ENCODE peak calls at places on chromosomes 11 and 22, in five cellular contexts. Y is RPMI8226, U is fibroblast of mammary gland, P is fibroblast of the aortic adventitia, L is NAMALWA. M is an unnamed sample.
A peak's percentile ranks its signal among the peaks of the same experiment; 100 is the strongest.

GRCh38 chr11:127003260-127003981 is 2.9 kb upstream of the KIRREL3 start:
- DNase-seq in Y (peak; percentile 29), U (no peak), P (no peak), L (no peak), M (peak; percentile 71)

GRCh38 chr11:1289211-1289935 is 20.1 kb downstream of the TOLLIP start:
- DNase-seq in Y (no peak), U (no peak), P (no peak), L (no peak), M (no peak)

GRCh38 chr22:40258463-40259046 is 80.8 kb downstream of the TNRC6B start:
- DNase-seq in Y (no peak), U (peak; percentile 81), P (peak; percentile 20), L (no peak), M (no peak)

GRCh38 chr22:46062971-46063631 is 86.1 kb upstream of the WNT7B start:
- DNase-seq in Y (no peak), U (peak; percentile 37), P (no peak), L (no peak), M (no peak)

GRCh38 chr11:82936261-82936660 is 34.7 kb downstream of the DDIAS start:
- DNase-seq in Y (no peak), U (peak; percentile 54), P (peak; percentile 77), L (no peak), M (no peak)

GRCh38 chr11:10302744-10303557 is 1.9 kb upstream of the ADM start:
- DNase-seq in Y (peak; percentile 89), U (peak; percentile 67), P (peak; percentile 66), L (peak; percentile 51), M (peak; percentile 85)

GRCh38 chr11:45098929-45099328 is 47.5 kb upstream of the PRDM11 start:
- DNase-seq in Y (no peak), U (no peak), P (no peak), L (no peak), M (no peak)

GRCh38 chr22:31020334-31020733 is 51.3 kb downstream of the TUG1 start:
- DNase-seq in Y (no peak), U (no peak), P (no peak), L (no peak), M (no peak)

GRCh38 chr22:41411021-41411851 is 29.5 kb downstream of the TEF start:
- DNase-seq in Y (no peak), U (no peak), P (no peak), L (no peak), M (no peak)

GRCh38 chr11:111770581-111771134 is 4.5 kb upstream of the PPP2R1B start:
- DNase-seq in Y (no peak), U (no peak), P (no peak), L (no peak), M (no peak)

GRCh38 chr11:68312117-68312779 is at the start of gene LRP5:
- DNase-seq in Y (peak; percentile 73), U (no peak), P (no peak), L (no peak), M (peak; percentile 35)

GRCh38 chr22:36950797-36951590 is 37.6 kb downstream of the CSF2RB start:
- DNase-seq in Y (no peak), U (no peak), P (no peak), L (no peak), M (no peak)

GRCh38 chr22:46357711-46358505 is 22.4 kb downstream of the TRMU start:
- DNase-seq in Y (no peak), U (no peak), P (no peak), L (no peak), M (no peak)

GRCh38 chr11:3021125-3021524 is 29.0 kb upstream of the NAP1L4 start:
- DNase-seq in Y (peak; percentile 38), U (peak; percentile 33), P (peak; percentile 14), L (peak; percentile 55), M (peak; percentile 32)

GRCh38 chr11:120168108-120168959 is 30.4 kb upstream of the TRIM29 start:
- DNase-seq in Y (no peak), U (peak; percentile 36), P (no peak), L (no peak), M (no peak)